ENCODE peak calls at places on chromosomes 13 and 19, in ten cellular contexts. C is NCI-H187 treated with DMSO at 0.1 percent for 48 hours; L is stimulated activated CD4-positive, alpha-beta T cell treated with anti-CD3 and anti-CD28 coated beads, Interleukin-1b, Interleukin-23, amount 100 ng/mL, for 4 hours; R is anterior cingulate cortex; O is globus pallidus; M is GM23248; K is heart right ventricle; B is ACHN; V is lung microvascular endothelial cell; P is astrocyte. W is an unnamed sample.

GRCh38 chr19:38862321-38863059 is 12.7 kb upstream of the HNRNPL start:
- DNase-seq in C (peak), L (no peak), V (peak), K (no peak), P (no peak), B (no peak), O (no peak), M (peak), R (no peak), W (no peak)

GRCh38 chr19:19749332-19750130 is 16.6 kb upstream of the ZNF14 start:
- DNase-seq in O (no peak), L (no peak), B (no peak), R (no peak), M (no peak), P (no peak), C (no peak), V (no peak), K (no peak), W (peak)

GRCh38 chr19:56840452-56841193 is at the start of the genes PEG3 and ZIM2:
- DNase-seq in M (peak), C (no peak), L (no peak), R (peak), K (peak), V (no peak), P (no peak), B (no peak), O (peak), W (peak)

GRCh38 chr19:1945899-1946298 is 4.9 kb downstream of the CSNK1G2 start:
- DNase-seq in B (peak), R (no peak), K (no peak), O (no peak), M (peak), P (no peak), L (no peak), V (peak), C (no peak), W (peak)

GRCh38 chr13:91722267-91722884 is 324.0 kb downstream of the GPC5 start:
- DNase-seq in B (peak), P (peak), O (peak), R (no peak), K (no peak), L (no peak), C (no peak), M (peak), V (peak), W (peak)

GRCh38 chr19:32453736-32454135 is 48.2 kb downstream of the DPY19L3 start:
- DNase-seq in C (no peak), O (no peak), B (no peak), V (no peak), K (no peak), M (peak), L (no peak), R (no peak), P (no peak), W (no peak)

GRCh38 chr13:39538826-39539555 is 64.0 kb downstream of the LHFPL6 start:
- DNase-seq in R (no peak), C (no peak), P (peak), M (peak), L (no peak), V (no peak), K (no peak), B (no peak), O (no peak), W (no peak)

GRCh38 chr13:87677334-87678234 is 6.4 kb downstream of the SLITRK5 start:
- DNase-seq in V (no peak), P (no peak), M (peak), R (no peak), K (no peak), L (peak), B (peak), O (no peak), C (no peak), W (peak)

GRCh38 chr19:5293607-5294089 is 47.0 kb downstream of the PTPRS start:
- DNase-seq in R (no peak), L (no peak), K (peak), C (no peak), P (peak), B (no peak), V (no peak), O (no peak), M (peak), W (peak)

GRCh38 chr19:5828661-5829566 is 10.6 kb downstream of the FUT6 start:
- DNase-seq in C (no peak), L (no peak), V (peak), M (peak), P (no peak), R (no peak), B (peak), K (peak), O (no peak), W (peak)

GRCh38 chr13:28347456-28348371 is 147.2 kb downstream of the FLT1 start:
- DNase-seq in C (no peak), R (no peak), B (no peak), L (no peak), O (no peak), K (no peak), P (peak), V (no peak), M (no peak), W (no peak)

GRCh38 chr19:12880551-12881171 is 588 bp downstream of the DNASE2 start:
- DNase-seq in M (peak), L (no peak), B (no peak), R (peak), K (peak), V (peak), O (peak), P (peak), C (no peak), W (peak)

GRCh38 chr13:46748300-46748699 is 48.7 kb downstream of the ESD start:
- DNase-seq in P (no peak), M (no peak), O (no peak), B (no peak), K (no peak), L (no peak), V (no peak), C (no peak), R (no peak), W (no peak)

GRCh38 chr13:30615851-30616311 is 1.8 kb upstream of the USPL1 start:
- DNase-seq in L (no peak), R (no peak), B (peak), K (no peak), O (peak), C (no peak), V (peak), M (peak), P (peak), W (no peak)

GRCh38 chr19:10006335-10006708 is 4.0 kb downstream of the COL5A3 start:
- DNase-seq in R (no peak), V (no peak), B (no peak), C (no peak), M (peak), P (peak), K (peak), O (peak), L (no peak), W (peak)

W was measured in H7.